ENCODE peak calls at places on chromosomes 3 and 15, in five cellular contexts. R, I, U, X and L are unnamed samples. For H3K27me3, the result is how much of the 10 kb centered on the place peaks cover.

GRCh38 chr15:99408236-99409096 is 157.2 kb downstream of the LRRC28 start:
- DNase-seq in I (peak), X (no peak), U (peak), R (no peak), L (no peak)

GRCh38 chr15:100096700-100097099 is 245.1 kb downstream of the ADAMTS17 start:
- DNase-seq in R (no peak), U (no peak), I (no peak), X (no peak), L (no peak)

GRCh38 chr3:135145581-135145980 is 350.5 kb downstream of the EPHB1 start:
- DNase-seq in I (no peak), X (no peak), R (no peak), U (no peak), L (no peak)

GRCh38 chr3:179036626-179037300 is 34.8 kb downstream of the ZMAT3 start:
- DNase-seq in I (no peak), U (no peak), X (no peak), R (no peak), L (no peak)

GRCh38 chr3:55203006-55203405 is 275.1 kb upstream of the LRTM1 start:
- DNase-seq in R (peak), I (no peak), U (no peak), X (no peak), L (no peak)

GRCh38 chr3:108724101-108724500 is 33.1 kb downstream of the RETNLB start:
- DNase-seq in X (no peak), U (no peak), R (no peak), I (no peak), L (no peak)

GRCh38 chr3:21345577-21345976 is 405.4 kb downstream of the ZNF385D start:
- DNase-seq in R (no peak), I (no peak), U (no peak), X (no peak), L (no peak)

GRCh38 chr3:190443257-190443656 is 6.4 kb downstream of the TMEM207 start:
- DNase-seq in X (no peak), U (no peak), I (no peak), R (no peak), L (no peak)

GRCh38 chr3:14980689-14981088 is 33.3 kb downstream of the NR2C2 start:
- DNase-seq in I (no peak), X (no peak), U (no peak), R (no peak), L (no peak)

GRCh38 chr15:90211440-90212168 is 10.5 kb downstream of the SEMA4B start:
- DNase-seq in U (peak), I (no peak), X (no peak), R (peak), L (no peak)

GRCh38 chr3:188788621-188789081 is 383.1 kb upstream of the TPRG1 start:
- DNase-seq in R (no peak), I (peak), U (peak), X (no peak), L (no peak)

GRCh38 chr3:101119535-101119934 is 126.3 kb upstream of the ABI3BP start:
- DNase-seq in X (no peak), I (peak), R (no peak), U (peak), L (no peak)

GRCh38 chr3:43996379-43997301 is 245.0 kb upstream of the TOPAZ1 start:
- DNase-seq in I (no peak), R (peak), U (peak), X (no peak), L (peak)

GRCh38 chr3:139441656-139442055 is 34.7 kb downstream of the RBP2 start:
- DNase-seq in I (no peak), U (no peak), X (no peak), R (no peak), L (no peak)

GRCh38 chr3:159838936-159839335 is 149.7 kb upstream of the IL12A start:
- DNase-seq in R (no peak), I (no peak), U (no peak), X (no peak), L (no peak)

GRCh38 chr3:139668332-139668731 is 9.4 kb downstream of the NMNAT3 start:
- DNase-seq in U (no peak), R (no peak), I (no peak), X (no peak), L (no peak)

GRCh38 chr15:72304596-72304995 is 15.4 kb downstream of the CELF6 start:
- DNase-seq in R (no peak), I (no peak), U (no peak), X (no peak), L (no peak)

GRCh38 chr3:115720988-115721387 is 97.7 kb downstream of the GAP43 start:
- DNase-seq in U (no peak), I (no peak), X (no peak), R (no peak), L (no peak)

GRCh38 chr3:131216340-131216739 is 165.2 kb upstream of the NUDT16 start:
- DNase-seq in X (no peak), R (no peak), U (no peak), I (no peak), L (no peak)

GRCh38 chr3:154194869-154195268 is 73.7 kb downstream of the ARHGEF26 start:
- DNase-seq in X (no peak), U (no peak), I (no peak), R (no peak), L (no peak)

GRCh38 chr3:52986938-52987337 is 58.9 kb downstream of the SFMBT1 start:
- DNase-seq in I (peak), X (no peak), R (no peak), U (no peak), L (no peak)

GRCh38 chr3:127238602-127239001 is 45.7 kb downstream of the PRR23E start:
- DNase-seq in I (no peak), X (no peak), U (peak), R (no peak), L (no peak)

GRCh38 chr3:188212308-188212969 is 58.5 kb downstream of the LPP start:
- DNase-seq in X (no peak), I (peak), R (no peak), U (no peak), L (no peak)

GRCh38 chr3:49673131-49673714 is 928 bp upstream of the APEH start:
- DNase-seq in X (no peak), U (peak), R (peak), I (no peak), L (no peak)

GRCh38 chr15:48856947-48857346 is 21.0 kb upstream of the EID1 start:
- DNase-seq in X (no peak), I (no peak), R (no peak), U (no peak), L (no peak)

GRCh38 chr15:100334015-100334414 is 7.8 kb downstream of the ADAMTS17 start:
- DNase-seq in U (no peak), X (no peak), I (no peak), R (no peak), L (no peak)

GRCh38 chr3:32292085-32292796 is 53.8 kb downstream of the CMTM8 start:
- DNase-seq in I (no peak), X (no peak), U (no peak), R (no peak), L (no peak)

GRCh38 chr3:60594025-60594424 is 657.2 kb downstream of the FHIT start:
- DNase-seq in I (peak), U (peak), X (peak), R (no peak), L (no peak)

GRCh38 chr3:115341208-115341607 is 194.1 kb upstream of the ZBTB20 start:
- DNase-seq in R (peak), U (peak), I (no peak), X (no peak), L (no peak)

GRCh38 chr15:89898628-89899302 is 5.0 kb upstream of the AP3S2 start:
- DNase-seq in I (no peak), X (no peak), U (peak), R (peak), L (no peak)

GRCh38 chr3:188646592-188646991 is 492.6 kb downstream of the LPP start:
- DNase-seq in U (no peak), R (no peak), X (no peak), I (no peak), L (no peak)

GRCh38 chr3:87225659-87226058 is 1.4 kb upstream of the CHMP2B start:
- DNase-seq in X (no peak), I (no peak), U (no peak), R (no peak), L (no peak)

GRCh38 chr3:50179710-50180109 is 11.7 kb upstream of the GNAT1 start:
- DNase-seq in I (no peak), X (no peak), R (no peak), U (no peak), L (no peak)

GRCh38 chr3:155230382-155230781 is 63.1 kb downstream of the STRIT1 start:
- DNase-seq in R (no peak), X (no peak), I (no peak), U (peak), L (no peak)

GRCh38 chr3:188326111-188326510 is 172.2 kb downstream of the LPP start:
- DNase-seq in X (no peak), R (no peak), I (no peak), U (no peak), L (no peak)

GRCh38 chr3:38153221-38153620 is 12.1 kb upstream of the OXSR1 start:
- DNase-seq in X (no peak), U (no peak), I (no peak), R (no peak), L (no peak)

GRCh38 chr3:108861401-108861800 is 38.8 kb downstream of the TRAT1 start:
- DNase-seq in I (no peak), U (no peak), X (no peak), R (no peak), L (no peak)

GRCh38 chr3:149703474-149703873 is 45.6 kb upstream of the WWTR1 start:
- DNase-seq in R (no peak), U (no peak), I (no peak), X (peak), L (no peak)

GRCh38 chr3:123152656-123153055 is 49.1 kb upstream of the SEC22A start:
- DNase-seq in X (no peak), R (no peak), I (no peak), U (no peak), L (no peak)

GRCh38 chr3:57128863-57129602 is 36.1 kb downstream of the IL17RD start:
- DNase-seq in R (no peak), I (no peak), X (no peak), U (no peak), L (no peak)

GRCh38 chr3:57131210-57131588 is 34.0 kb downstream of the IL17RD start:
- DNase-seq in U (no peak), X (no peak), I (no peak), R (no peak), L (no peak)

GRCh38 chr3:57130426-57131209 is 34.5 kb downstream of the IL17RD start:
- DNase-seq in I (no peak), U (no peak), X (peak), R (no peak), L (no peak)

GRCh38 chr3:57126244-57126643 is 38.9 kb downstream of the IL17RD start:
- DNase-seq in I (no peak), R (no peak), U (no peak), X (no peak), L (no peak)

GRCh38 chr3:57127849-57128566 is 37.1 kb downstream of the IL17RD start:
- DNase-seq in X (no peak), U (no peak), I (no peak), R (no peak), L (no peak)
- H3K4me3 ChIP-seq in X (no peak), U (no peak), I (no peak), R (no peak), L (no peak)

DNA sequence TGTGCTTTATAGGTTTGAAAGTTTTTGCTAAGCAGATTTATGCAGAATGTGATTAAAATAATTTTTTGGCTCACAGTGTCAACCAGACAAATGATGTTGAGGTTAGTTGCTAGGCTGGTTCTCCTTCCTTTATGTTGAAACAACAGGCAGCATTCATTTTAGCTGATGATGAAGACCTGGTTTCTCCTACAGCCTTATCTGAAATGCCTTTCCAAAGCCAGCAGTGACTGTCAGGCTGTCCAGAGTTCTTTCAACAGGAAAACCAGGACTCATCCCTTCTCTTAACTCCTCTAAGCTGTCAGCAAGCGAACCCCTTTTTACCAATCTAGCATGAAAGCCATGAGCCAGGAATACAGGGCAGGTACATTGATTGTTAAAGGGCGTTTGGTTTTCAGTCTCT is 84.1 kb downstream of the ZNF609 start:
- DNase-seq in X (no peak), R (no peak), I (no peak), U (no peak), L (no peak)
- H3K27me3 ChIP-seq in X (under half), R (under half), I (under half), U (under half), L (under half)

GRCh38 chr3:45914362-45915077 is 28.2 kb downstream of the CCR9 start:
- DNase-seq in U (no peak), R (no peak), X (no peak), I (no peak), L (no peak)
- TF ChIP-seq CTCF in U (no peak), R (no peak), X (no peak), I (no peak), L (no peak)

DNA sequence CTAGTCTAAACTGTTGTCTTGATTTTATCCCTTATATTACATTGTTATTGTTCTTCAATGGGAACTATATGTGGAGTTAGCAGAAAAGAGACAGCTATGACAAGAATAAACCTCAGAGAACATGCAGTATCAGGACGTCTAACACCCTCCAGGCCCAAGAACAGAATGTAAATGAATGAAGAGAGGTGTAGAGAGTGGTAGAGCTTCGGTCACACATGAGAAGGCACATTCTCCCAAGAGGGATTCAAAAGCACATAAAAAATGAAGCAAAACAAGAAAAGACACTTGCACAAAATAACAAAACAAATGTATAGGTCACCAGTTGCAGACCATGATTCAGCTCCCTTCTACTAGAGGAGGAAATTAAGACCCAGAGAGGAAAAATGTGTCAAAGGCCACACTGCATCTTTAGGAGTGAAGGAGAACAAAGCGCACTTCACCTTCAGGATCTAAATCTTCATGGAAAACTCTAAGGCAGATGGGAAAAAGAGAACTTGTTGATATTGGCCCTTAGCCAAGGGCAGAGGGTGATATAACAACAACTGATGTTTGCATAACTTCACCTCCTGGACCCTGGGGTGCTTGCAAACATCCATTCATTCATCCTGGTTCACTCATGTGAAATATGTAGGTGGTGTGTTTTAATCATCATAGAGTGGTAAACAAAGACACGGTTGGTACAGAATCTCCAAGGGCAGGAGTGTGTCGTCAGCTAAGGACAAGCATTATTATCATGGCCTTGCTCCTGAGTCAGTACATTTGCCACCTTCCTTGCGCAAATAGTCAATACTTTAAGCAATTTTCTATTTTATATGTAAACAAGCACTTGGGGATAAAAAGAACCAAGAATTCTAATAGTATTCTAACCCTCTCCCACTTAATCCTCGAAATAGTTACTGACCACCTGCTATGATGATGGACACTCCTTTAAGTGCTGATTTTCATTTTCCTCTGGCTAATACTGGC is 8.8 kb downstream of the NEK10 start:
- DNase-seq in I (no peak), U (peak), X (no peak), R (peak), L (peak)
- H3K4me3 ChIP-seq in I (no peak), U (no peak), X (no peak), R (no peak), L (no peak)

DNA sequence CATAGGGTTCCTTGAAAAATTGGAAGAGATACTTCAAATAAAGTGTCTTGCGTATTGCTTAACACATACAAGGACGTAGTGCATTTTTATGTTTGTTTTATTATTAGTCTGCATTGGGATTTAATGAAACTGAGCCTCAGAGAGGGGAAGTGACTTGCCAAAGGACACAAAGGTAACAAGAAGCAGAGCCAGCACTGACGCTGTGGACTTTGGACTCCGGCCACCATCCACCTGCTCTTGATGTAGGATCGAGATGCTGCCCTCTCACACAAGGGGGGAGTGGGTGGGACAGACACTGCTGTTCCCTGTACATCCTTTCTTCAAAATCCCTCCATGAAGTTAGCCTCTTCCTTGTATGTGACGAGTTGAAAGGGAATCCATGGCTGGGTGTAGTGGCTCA is 435.4 kb upstream of the RGMA start:
- DNase-seq in I (no peak), X (no peak), U (no peak), R (no peak), L (no peak)
- H3K27me3 ChIP-seq in I (under half), X (under half), U (under half), R (under half), L (under half)

GRCh38 chr15:79035111-79035601 is 55.4 kb downstream of the RASGRF1 start:
- DNase-seq in X (no peak), R (no peak), U (peak), I (no peak), L (no peak)
- TF ChIP-seq CTCF in X (no peak), R (no peak), U (peak), I (peak), L (peak)

DNA sequence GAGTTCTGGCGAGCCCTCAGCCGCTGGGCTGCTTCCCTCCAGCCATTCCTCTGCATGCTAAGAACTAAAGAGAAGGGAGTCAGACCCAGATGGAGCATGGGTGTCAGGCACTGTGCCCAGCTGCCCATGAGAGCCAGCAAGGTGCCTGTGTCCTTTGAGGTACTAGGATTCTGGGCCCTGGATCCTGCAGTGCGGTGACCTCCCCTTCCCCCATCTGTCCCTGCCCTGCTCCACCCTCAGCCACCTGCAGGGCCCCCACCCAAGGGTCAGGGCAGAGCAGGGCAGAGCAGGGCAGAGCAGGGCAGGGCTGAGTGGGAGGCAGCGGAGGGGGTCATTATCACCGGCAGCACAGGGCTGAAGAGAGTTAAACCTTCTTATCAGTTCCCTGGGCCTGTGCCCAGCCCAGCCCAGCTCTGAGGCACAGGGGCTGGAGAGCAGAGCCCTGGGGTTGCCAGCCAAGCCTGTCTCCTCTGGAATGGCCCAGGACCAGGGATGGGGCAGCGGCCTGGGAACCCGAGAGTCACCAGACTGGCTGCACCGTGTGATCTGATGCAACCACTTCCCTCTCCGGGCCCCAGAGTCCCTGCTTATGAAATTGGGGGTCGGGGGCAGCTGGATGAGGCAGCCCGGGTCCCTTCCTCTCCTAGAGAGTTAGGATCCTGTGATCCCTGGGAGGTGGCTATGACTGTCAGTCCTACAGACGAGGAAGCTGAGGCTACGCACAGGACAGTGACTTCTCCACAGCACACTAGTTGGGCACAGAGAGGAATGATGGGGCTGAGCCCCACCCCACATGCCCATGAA is 17.3 kb downstream of the ZDHHC19 start:
- DNase-seq in R (peak), X (peak), I (no peak), U (no peak), L (no peak)
- H3K4me3 ChIP-seq in R (no peak), X (no peak), I (no peak), U (no peak), L (no peak)

DNA sequence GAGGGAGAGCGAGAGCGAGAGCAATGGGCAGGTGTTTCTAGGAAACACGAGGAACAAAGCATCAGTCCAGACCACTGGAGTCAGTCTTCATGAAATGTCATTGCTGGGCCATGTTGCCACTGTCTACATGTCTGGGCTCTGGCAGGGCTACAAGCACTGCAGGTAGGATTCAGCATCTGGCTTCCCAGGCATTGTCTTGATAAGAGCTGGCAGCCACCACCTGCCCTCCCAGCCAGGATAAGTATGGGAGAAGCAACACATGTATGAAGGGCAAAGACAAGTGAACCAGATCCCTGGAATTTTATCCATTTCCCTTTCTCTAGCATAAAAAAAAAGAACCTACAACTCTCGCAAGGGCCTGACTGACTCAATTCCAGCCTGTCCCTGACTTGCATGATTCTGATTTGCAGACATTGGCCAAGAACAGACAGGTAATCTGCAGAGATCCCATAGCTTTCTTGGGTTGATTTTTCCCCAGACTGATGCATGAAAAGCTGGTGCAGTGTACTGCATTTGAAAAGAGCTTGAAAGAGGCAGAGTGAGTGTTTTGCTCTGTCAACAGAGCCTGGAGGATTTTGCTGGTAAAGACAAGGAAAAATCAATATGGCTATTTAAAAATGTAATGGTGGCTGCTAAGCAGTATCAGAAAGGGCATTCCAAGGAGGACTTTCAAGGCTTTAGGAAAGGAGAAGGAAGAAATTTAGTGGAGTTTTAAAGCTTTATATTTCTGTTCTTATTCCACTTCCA is 157.2 kb upstream of the MYRIP start:
- DNase-seq in U (no peak), R (no peak), X (no peak), I (no peak), L (no peak)
- H3K27me3 ChIP-seq in U (under half), R (under half), X (under half), I (under half), L (under half)